ENCODE peak calls at places on chromosomes 5 and 9, in seven cellular contexts. Z is iris pigment epithelial cell, E is mesendoderm, P is Ammon's horn, N is GM12892, K is 8988T, O is GM19239. V is an unnamed sample.

GRCh38 chr5:67090593-67090992 is 106.0 kb downstream of the CD180 start:
- DNase-seq in Z (no peak), E (no peak), P (no peak), N (no peak), K (no peak), O (no peak), V (no peak)

GRCh38 chr9:34988218-34989055 is 1.1 kb upstream of the DNAJB5 start:
- DNase-seq in Z (peak), E (peak), P (peak), N (no peak), K (no peak), O (no peak), V (peak)

GRCh38 chr9:128927731-128928411 is 7.1 kb downstream of the PHYHD1 start:
- DNase-seq in Z (no peak), E (peak), P (peak), N (peak), K (peak), O (peak), V (peak)

GRCh38 chr5:130720355-130720754 is 444.7 kb downstream of the HINT1 start:
- DNase-seq in Z (peak), E (peak), P (peak), N (no peak), K (no peak), O (no peak), V (peak)

GRCh38 chr5:15598294-15598902 is 98.4 kb downstream of the FBXL7 start:
- DNase-seq in Z (peak), E (peak), P (no peak), N (no peak), K (no peak), O (no peak), V (peak)

GRCh38 chr9:113626735-113627495 is 163.4 kb downstream of the RGS3 start:
- DNase-seq in Z (no peak), E (no peak), P (peak), N (no peak), K (no peak), O (no peak), V (no peak)

GRCh38 chr9:77647659-77648457 is at the start of gene GNA14:
- DNase-seq in Z (peak), E (peak), P (peak), N (no peak), K (no peak), O (no peak), V (peak)

GRCh38 chr9:92276223-92277007 is 17.1 kb downstream of the IARS1 start:
- DNase-seq in Z (no peak), E (no peak), P (no peak), N (no peak), K (no peak), O (no peak), V (no peak)

GRCh38 chr5:137414112-137414511 is 85.0 kb downstream of the SPOCK1 start:
- DNase-seq in Z (no peak), E (no peak), P (no peak), N (no peak), K (no peak), O (no peak), V (no peak)

GRCh38 chr5:159752622-159753275 is 163.5 kb upstream of the ADRA1B start:
- DNase-seq in Z (no peak), E (no peak), P (no peak), N (no peak), K (no peak), O (no peak), V (peak)

GRCh38 chr5:179147991-179148702 is 88.0 kb downstream of the ZNF354C start:
- DNase-seq in Z (no peak), E (no peak), P (no peak), N (no peak), K (no peak), O (no peak), V (no peak)

GRCh38 chr9:101219030-101219429 is 165.8 kb downstream of the BAAT start:
- DNase-seq in Z (no peak), E (no peak), P (no peak), N (no peak), K (no peak), O (no peak), V (no peak)

GRCh38 chr5:124935060-124935459 is 188.6 kb upstream of the ZNF608 start:
- DNase-seq in Z (no peak), E (no peak), P (no peak), N (no peak), K (no peak), O (no peak), V (no peak)